ENCODE peak calls at places on chromosomes 7 and 10, in seven cellular contexts. B is GM23338, S is hepatocyte, Z is PC-9, C is IMR-90, N is SK-N-SH, W is mesendoderm. G is an unnamed sample.

GRCh38 chr7:1355568-1356340 is 103.5 kb downstream of the MICALL2 start:
- DNase-seq in B (no peak), S (no peak), Z (no peak), C (no peak), N (peak; percentile 51), W (no peak), G (no peak)

GRCh38 chr10:129033790-129034272 is 433.2 kb upstream of the MGMT start:
- DNase-seq in B (no peak), S (no peak), Z (no peak), C (no peak), N (no peak), W (no peak), G (no peak)

GRCh38 chr10:5627486-5628044 is 38.8 kb downstream of the ASB13 start:
- DNase-seq in B (no peak), S (no peak), Z (no peak), C (no peak), N (no peak), W (no peak), G (no peak)

GRCh38 chr7:107002131-107002803 is 42.2 kb upstream of the PRKAR2B start:
- DNase-seq in B (no peak), S (no peak), Z (no peak), C (no peak), N (no peak), W (no peak), G (peak; percentile 30)

GRCh38 chr10:97596101-97597055 is 6.9 kb downstream of the C10orf62 start:
- DNase-seq in B (no peak), S (peak; percentile 61), Z (peak; percentile 46), C (peak; percentile 86), N (peak; percentile 29), W (no peak), G (peak; percentile 95)

GRCh38 chr7:49037348-49038210 is 113.2 kb downstream of the CDC14C start:
- DNase-seq in B (peak; percentile 64), S (no peak), Z (no peak), C (no peak), N (no peak), W (no peak), G (no peak)

GRCh38 chr7:57354679-57355338 is 95.2 kb upstream of the ZNF716 start:
- DNase-seq in B (no peak), S (no peak), Z (no peak), C (no peak), N (no peak), W (no peak), G (no peak)

GRCh38 chr10:115503546-115503945 is 410.4 kb downstream of the ATRNL1 start:
- DNase-seq in B (peak; percentile 40), S (no peak), Z (no peak), C (no peak), N (no peak), W (peak; percentile 44), G (no peak)

GRCh38 chr7:16594061-16594460 is 51.5 kb downstream of the ANKMY2 start:
- DNase-seq in B (no peak), S (no peak), Z (no peak), C (peak; percentile 70), N (no peak), W (no peak), G (peak; percentile 75)

GRCh38 chr10:101223274-101224059 is 5.8 kb downstream of the LBX1 start:
- DNase-seq in B (peak; percentile 71), S (no peak), Z (no peak), C (no peak), N (peak; percentile 48), W (peak; percentile 56), G (no peak)
- H3K4me2 ChIP-seq in B (peak overlapping the region; percentile 67), S (peak overlapping the region; percentile 68), Z (no peak overlapping the region), C (no peak overlapping the region), N (peak overlapping the region; percentile 64), W (no peak overlapping the region), G (peak overlapping the region; percentile 71)

DNA sequence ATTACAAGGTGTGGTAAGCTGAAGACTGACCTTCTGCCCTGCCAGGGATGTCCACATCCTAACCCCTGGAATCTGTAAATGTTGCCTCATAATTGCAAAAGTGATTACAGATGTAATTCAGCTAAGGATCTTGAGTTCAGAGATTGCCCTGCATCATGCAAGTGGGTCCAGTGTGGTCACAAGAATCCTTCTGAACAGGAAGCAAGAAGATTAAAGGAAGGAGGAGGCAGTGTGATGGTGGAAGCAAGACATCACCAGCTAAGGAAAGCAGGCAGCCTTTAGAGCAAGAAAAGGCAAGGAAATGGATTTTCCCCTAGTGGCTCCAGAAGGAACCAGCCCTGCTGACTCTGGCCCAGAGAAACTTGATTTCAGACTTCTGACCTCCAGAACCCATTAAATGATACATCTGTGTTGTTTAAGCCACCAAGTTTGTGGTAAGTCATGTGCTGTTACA is 78.1 kb downstream of the USP6NL start:
- DNase-seq in B (peak; percentile 79), S (peak; percentile 24), Z (no peak), C (peak; percentile 33), N (no peak), W (peak; percentile 65), G (peak; percentile 16)
- H3K4me2 ChIP-seq in B (no peak overlapping the region), S (no peak overlapping the region), Z (no peak overlapping the region), C (peak overlapping the region; percentile 52), N (no peak overlapping the region), W (no peak overlapping the region), G (peak overlapping the region; percentile 23)

DNA sequence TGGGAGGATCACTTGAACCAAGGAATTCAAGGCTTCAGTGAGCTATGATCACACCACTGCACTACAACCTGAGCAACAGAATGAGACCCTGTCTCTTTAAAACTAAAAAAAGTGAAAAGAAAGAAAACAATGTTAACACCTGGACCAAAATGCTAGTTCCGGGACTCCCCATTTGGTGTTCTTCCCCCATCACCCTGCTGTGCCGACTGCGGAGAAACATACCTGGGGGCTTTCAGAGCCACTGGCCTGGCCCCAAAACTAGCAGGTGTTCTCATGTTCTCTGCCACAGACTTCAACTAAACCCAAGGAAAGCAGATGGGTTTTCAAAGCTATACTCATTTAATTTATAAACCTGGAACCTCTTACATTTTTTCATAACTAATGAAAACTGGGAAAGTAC is 250.9 kb downstream of the KIAA1217 start:
- DNase-seq in B (no peak), S (no peak), Z (no peak), C (no peak), N (no peak), W (no peak), G (no peak)
- H3K4me2 ChIP-seq in B (no peak overlapping the region), S (no peak overlapping the region), Z (no peak overlapping the region), C (no peak overlapping the region), N (no peak overlapping the region), W (no peak overlapping the region), G (no peak overlapping the region)

DNA sequence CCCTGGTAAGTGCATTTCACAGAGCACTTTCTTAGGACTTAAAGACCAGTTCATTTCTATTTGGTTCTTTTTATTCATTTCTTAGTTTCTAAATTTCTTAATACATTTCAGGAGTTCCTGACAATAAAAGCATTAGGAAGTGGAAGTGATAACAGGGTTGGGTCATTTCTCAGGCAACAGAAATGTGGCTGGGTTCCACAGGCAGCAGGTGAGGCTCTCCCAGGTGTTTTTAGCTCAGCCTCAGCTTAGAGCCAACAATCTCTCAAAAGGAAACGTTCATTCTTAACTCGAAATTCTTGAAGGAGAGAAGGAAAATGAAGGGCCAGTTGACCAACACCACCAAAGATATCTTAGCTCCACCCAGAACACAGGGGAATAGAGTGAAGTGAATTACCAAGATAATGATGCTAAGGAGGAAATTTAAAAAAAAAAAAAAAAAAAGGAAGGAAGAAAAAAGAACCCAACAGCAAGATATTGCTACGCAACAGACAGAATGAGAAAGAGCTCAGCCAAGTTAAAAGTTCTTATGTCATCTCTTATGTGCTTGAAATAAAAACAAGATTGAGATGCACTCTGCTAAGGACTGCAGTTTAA is 230.1 kb downstream of the GLI3 start:
- DNase-seq in B (no peak), S (no peak), Z (no peak), C (no peak), N (no peak), W (no peak), G (no peak)
- H3K4me2 ChIP-seq in B (peak overlapping the region; percentile 11), S (no peak overlapping the region), Z (no peak overlapping the region), C (no peak overlapping the region), N (no peak overlapping the region), W (no peak overlapping the region), G (no peak overlapping the region)

GRCh38 chr10:103232772-103233488 is 12.8 kb upstream of the RPEL1 start:
- DNase-seq in B (peak; percentile 40), S (no peak), Z (peak; percentile 80), C (peak; percentile 83), N (no peak), W (no peak), G (peak; percentile 82)
- H3K4me2 ChIP-seq in B (no peak overlapping the region), S (no peak overlapping the region), Z (peak overlapping the region; percentile 59), C (peak overlapping the region; percentile 75), N (no peak overlapping the region), W (no peak overlapping the region), G (no peak overlapping the region)

DNA sequence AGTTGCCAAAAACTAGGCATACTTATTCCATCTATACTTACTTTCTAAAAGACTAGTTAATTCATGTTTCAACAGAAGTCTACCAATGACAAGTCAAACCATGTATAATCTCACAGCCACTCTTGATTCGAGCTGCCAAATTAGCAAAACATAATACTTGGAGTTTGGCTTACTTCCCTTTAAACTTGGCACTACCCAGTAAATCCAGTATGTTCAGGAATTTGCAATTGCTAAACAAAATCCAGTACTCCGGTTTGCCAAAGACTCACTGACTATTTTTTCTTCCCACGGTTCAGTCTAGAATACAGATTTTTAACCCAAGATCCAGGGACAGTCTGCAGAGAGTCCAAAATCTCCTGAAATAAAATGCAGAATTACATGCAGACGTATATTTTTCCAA is 4.6 kb downstream of the OAT start:
- DNase-seq in B (no peak), S (no peak), Z (no peak), C (peak; percentile 30), N (no peak), W (no peak), G (peak; percentile 54)
- H3K4me2 ChIP-seq in B (no peak overlapping the region), S (peak overlapping the region; percentile 58), Z (no peak overlapping the region), C (peak overlapping the region; percentile 41), N (no peak overlapping the region), W (no peak overlapping the region), G (peak overlapping the region; percentile 32)

GRCh38 chr10:90373911-90374310 is 483.9 kb downstream of the HTR7 start:
- DNase-seq in B (no peak), S (no peak), Z (no peak), C (no peak), N (no peak), W (no peak), G (no peak)

DNA sequence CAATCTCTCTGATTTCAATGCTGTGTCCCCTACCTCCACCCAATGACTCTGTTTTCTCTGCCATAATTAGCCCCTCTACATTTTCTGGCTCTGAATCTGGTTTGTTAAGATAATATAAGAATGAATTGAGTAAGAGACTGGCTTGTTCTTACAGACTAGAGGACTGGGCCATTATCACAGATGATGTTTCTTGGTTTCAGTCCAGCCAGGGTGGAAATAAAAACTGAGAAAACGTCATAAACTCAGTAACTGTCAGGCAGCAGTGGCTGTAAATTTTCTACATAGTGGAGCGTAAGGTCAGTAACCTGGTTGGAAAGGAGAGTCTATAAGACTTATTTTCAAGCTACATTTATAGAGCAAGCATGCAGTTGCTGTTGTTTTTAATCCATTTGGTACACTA is 485.4 kb downstream of the HTR7 start:
- DNase-seq in B (no peak), S (no peak), Z (no peak), C (no peak), N (no peak), W (no peak), G (no peak)
- H3K4me2 ChIP-seq in B (no peak overlapping the region), S (no peak overlapping the region), Z (no peak overlapping the region), C (no peak overlapping the region), N (no peak overlapping the region), W (no peak overlapping the region), G (no peak overlapping the region)

G was measured in fibroblast of lung.